ENCODE peak calls at places on chromosome 15, in eight cellular contexts. H is activated T-cell treated with anti-CD3 and anti-CD28 coated beads for 24 hours, G is endothelial cell, Q is Right ventricle myocardium superior, S is neuronal stem cell, U is ELR, O is posterior cingulate gyrus, K is NCI-H1092. X is an unnamed sample.

GRCh38 chr15:90862964-90863721 is 5.2 kb upstream of the FURIN start:
- DNase-seq in U (peak; percentile 18), H (no peak), S (no peak), G (no peak), Q (no peak), O (no peak), K (no peak), X (no peak)

GRCh38 chr15:35751421-35752133 is 205.6 kb upstream of the DPH6 start:
- DNase-seq in H (peak; percentile 41), U (peak; percentile 65), S (peak; percentile 78), Q (peak; percentile 57), O (peak; percentile 28), K (peak; percentile 47), G (peak; percentile 80), X (peak; percentile 28)

GRCh38 chr15:75573001-75573400 is 6.1 kb downstream of the PTPN9 start:
- DNase-seq in K (no peak), H (no peak), G (no peak), O (no peak), U (peak; percentile 28), S (no peak), Q (no peak), X (no peak)

GRCh38 chr15:62110000-62110851 is 43.4 kb downstream of the C2CD4A start:
- DNase-seq in H (no peak), O (no peak), S (no peak), U (peak; percentile 75), G (no peak), Q (peak; percentile 43), K (peak; percentile 65), X (peak; percentile 57)

GRCh38 chr15:52005748-52006701 is 13.0 kb upstream of the MAPK6 start:
- DNase-seq in Q (no peak), U (peak; percentile 74), K (no peak), G (no peak), H (peak; percentile 17), O (no peak), S (no peak), X (no peak)

GRCh38 chr15:33074942-33075341 is 119.6 kb downstream of the FMN1 start:
- DNase-seq in K (no peak), U (peak; percentile 22), G (no peak), S (no peak), H (no peak), Q (no peak), O (no peak), X (no peak)

GRCh38 chr15:35450492-35450891 is 95.5 kb downstream of the DPH6 start:
- DNase-seq in H (no peak), K (no peak), U (peak; percentile 8), G (no peak), S (no peak), O (no peak), Q (no peak), X (no peak)

GRCh38 chr15:97981058-97981457 is 20.6 kb downstream of the ARRDC4 start:
- DNase-seq in G (no peak), U (no peak), H (no peak), Q (no peak), S (no peak), O (no peak), K (no peak), X (no peak)

GRCh38 chr15:35142578-35142977 is 57.5 kb upstream of the NANOGP8 start:
- DNase-seq in U (no peak), S (no peak), H (no peak), O (no peak), Q (no peak), G (no peak), K (no peak), X (no peak)

GRCh38 chr15:68687136-68687735 is 108.4 kb downstream of the CORO2B start:
- DNase-seq in S (no peak), H (no peak), K (no peak), G (no peak), U (no peak), O (no peak), Q (no peak), X (peak; percentile 9)

X was measured in psoas muscle.